ENCODE peak calls at places on chromosome 7, in four cellular contexts. W, V, T and B are unnamed samples.

GRCh38 chr7:41568135-41568534 is 134.8 kb downstream of the INHBA start:
- DNase-seq in W (no peak), T (no peak), V (no peak), B (no peak)

GRCh38 chr7:27260211-27260610 is 17.6 kb downstream of the EVX1 start:
- DNase-seq in T (no peak), W (no peak), V (no peak), B (no peak)

GRCh38 chr7:12759112-12759511 is 71.7 kb downstream of the ARL4A start:
- DNase-seq in T (no peak), W (peak; percentile 55), V (no peak), B (no peak)

GRCh38 chr7:39758234-39758970 is 135.0 kb downstream of the RALA start:
- DNase-seq in V (no peak), T (no peak), W (peak; percentile 42), B (no peak)

GRCh38 chr7:42237162-42237821 is at the start of gene GLI3:
- DNase-seq in W (peak; percentile 93), T (no peak), V (peak; percentile 2), B (no peak)

GRCh38 chr7:27150568-27151340 is 1.6 kb downstream of the HOXA3 start:
- DNase-seq in V (peak; percentile 66), T (peak; percentile 37), W (peak; percentile 60), B (peak; percentile 72)

GRCh38 chr7:131502810-131503545 is 53.5 kb downstream of the PODXL start:
- DNase-seq in W (peak; percentile 32), T (no peak), V (no peak), B (no peak)

GRCh38 chr7:69982197-69982596 is 383.9 kb downstream of the AUTS2 start:
- DNase-seq in V (no peak), T (no peak), W (no peak), B (no peak)

GRCh38 chr7:37719077-37719476 is 35.5 kb downstream of the GPR141 start:
- DNase-seq in V (no peak), W (no peak), T (no peak), B (no peak)

GRCh38 chr7:104272767-104273384 is 55.5 kb upstream of the LHFPL3 start:
- DNase-seq in W (peak; percentile 57), T (no peak), V (no peak), B (no peak)

GRCh38 chr7:85287126-85287825 is 100.4 kb upstream of the SEMA3D start:
- DNase-seq in V (no peak), W (peak; percentile 36), T (no peak), B (no peak)